ENCODE peak calls at places on chromosomes 3 and 15, in six cellular contexts. One of them, this sample, is unnamed.

GRCh38 chr3:86929046-86929445 is 61.9 kb downstream of the VGLL3 start:
- DNase-seq in NCI-H1436: no peak
- DNase-seq in stimulated activated CD4-positive, alpha-beta T cell treated with anti-CD3 and anti-CD28 coated beads, Interleukin-4, amount 100 ng/mL, for 24 hours: no peak
- DNase-seq in hepatic stellate cell: no peak
- DNase-seq in stimulated activated CD8-positive, alpha-beta memory T cell treated with anti-CD3 and anti-CD28 coated beads, Interleukin-12 subunit alpha, Interleukin-12 subunit beta, amount 100 ng/mL, for 4 hours: no peak
- DNase-seq in neural progenitor cell: no peak
- DNase-seq in this sample: peak; percentile 36

GRCh38 chr3:45185052-45185451 is 38.9 kb upstream of the CDCP1 start:
- DNase-seq in hepatic stellate cell: no peak
- DNase-seq in neural progenitor cell: no peak
- DNase-seq in NCI-H1436: no peak
- DNase-seq in stimulated activated CD4-positive, alpha-beta T cell treated with anti-CD3 and anti-CD28 coated beads, Interleukin-4, amount 100 ng/mL, for 24 hours: no peak
- DNase-seq in stimulated activated CD8-positive, alpha-beta memory T cell treated with anti-CD3 and anti-CD28 coated beads, Interleukin-12 subunit alpha, Interleukin-12 subunit beta, amount 100 ng/mL, for 4 hours: no peak
- DNase-seq in this sample: no peak

GRCh38 chr15:77440378-77440999 is 19.8 kb downstream of the HMG20A start:
- DNase-seq in neural progenitor cell: no peak
- DNase-seq in NCI-H1436: no peak
- DNase-seq in hepatic stellate cell: no peak
- DNase-seq in stimulated activated CD4-positive, alpha-beta T cell treated with anti-CD3 and anti-CD28 coated beads, Interleukin-4, amount 100 ng/mL, for 24 hours: no peak
- DNase-seq in stimulated activated CD8-positive, alpha-beta memory T cell treated with anti-CD3 and anti-CD28 coated beads, Interleukin-12 subunit alpha, Interleukin-12 subunit beta, amount 100 ng/mL, for 4 hours: no peak
- DNase-seq in this sample: peak; percentile 35

GRCh38 chr15:48974865-48975264 is 11.1 kb upstream of the SHC4 start:
- DNase-seq in neural progenitor cell: peak; percentile 64
- DNase-seq in stimulated activated CD8-positive, alpha-beta memory T cell treated with anti-CD3 and anti-CD28 coated beads, Interleukin-12 subunit alpha, Interleukin-12 subunit beta, amount 100 ng/mL, for 4 hours: no peak
- DNase-seq in stimulated activated CD4-positive, alpha-beta T cell treated with anti-CD3 and anti-CD28 coated beads, Interleukin-4, amount 100 ng/mL, for 24 hours: no peak
- DNase-seq in hepatic stellate cell: no peak
- DNase-seq in NCI-H1436: no peak
- DNase-seq in this sample: no peak

GRCh38 chr3:99430348-99431134 is 207.9 kb upstream of the COL8A1 start:
- DNase-seq in hepatic stellate cell: no peak
- DNase-seq in stimulated activated CD4-positive, alpha-beta T cell treated with anti-CD3 and anti-CD28 coated beads, Interleukin-4, amount 100 ng/mL, for 24 hours: no peak
- DNase-seq in NCI-H1436: no peak
- DNase-seq in stimulated activated CD8-positive, alpha-beta memory T cell treated with anti-CD3 and anti-CD28 coated beads, Interleukin-12 subunit alpha, Interleukin-12 subunit beta, amount 100 ng/mL, for 4 hours: no peak
- DNase-seq in neural progenitor cell: no peak
- DNase-seq in this sample: peak; percentile 6

GRCh38 chr15:70111203-70112017 is 13.7 kb upstream of the TLE3 start:
- DNase-seq in hepatic stellate cell: no peak
- DNase-seq in NCI-H1436: peak; percentile 75
- DNase-seq in stimulated activated CD4-positive, alpha-beta T cell treated with anti-CD3 and anti-CD28 coated beads, Interleukin-4, amount 100 ng/mL, for 24 hours: no peak
- DNase-seq in neural progenitor cell: peak; percentile 92
- DNase-seq in stimulated activated CD8-positive, alpha-beta memory T cell treated with anti-CD3 and anti-CD28 coated beads, Interleukin-12 subunit alpha, Interleukin-12 subunit beta, amount 100 ng/mL, for 4 hours: no peak
- DNase-seq in this sample: no peak

GRCh38 chr15:57156210-57156887 is 220.0 kb upstream of the CGNL1 start:
- DNase-seq in stimulated activated CD4-positive, alpha-beta T cell treated with anti-CD3 and anti-CD28 coated beads, Interleukin-4, amount 100 ng/mL, for 24 hours: no peak
- DNase-seq in hepatic stellate cell: no peak
- DNase-seq in NCI-H1436: no peak
- DNase-seq in stimulated activated CD8-positive, alpha-beta memory T cell treated with anti-CD3 and anti-CD28 coated beads, Interleukin-12 subunit alpha, Interleukin-12 subunit beta, amount 100 ng/mL, for 4 hours: no peak
- DNase-seq in neural progenitor cell: no peak
- DNase-seq in this sample: no peak

GRCh38 chr3:71056327-71056726 is 527.2 kb downstream of the FOXP1 start:
- DNase-seq in neural progenitor cell: no peak
- DNase-seq in stimulated activated CD8-positive, alpha-beta memory T cell treated with anti-CD3 and anti-CD28 coated beads, Interleukin-12 subunit alpha, Interleukin-12 subunit beta, amount 100 ng/mL, for 4 hours: no peak
- DNase-seq in NCI-H1436: no peak
- DNase-seq in stimulated activated CD4-positive, alpha-beta T cell treated with anti-CD3 and anti-CD28 coated beads, Interleukin-4, amount 100 ng/mL, for 24 hours: no peak
- DNase-seq in hepatic stellate cell: no peak
- DNase-seq in this sample: no peak

GRCh38 chr3:122774564-122774963 is 19.1 kb downstream of the HSPBAP1 start:
- DNase-seq in stimulated activated CD8-positive, alpha-beta memory T cell treated with anti-CD3 and anti-CD28 coated beads, Interleukin-12 subunit alpha, Interleukin-12 subunit beta, amount 100 ng/mL, for 4 hours: no peak
- DNase-seq in hepatic stellate cell: no peak
- DNase-seq in neural progenitor cell: no peak
- DNase-seq in stimulated activated CD4-positive, alpha-beta T cell treated with anti-CD3 and anti-CD28 coated beads, Interleukin-4, amount 100 ng/mL, for 24 hours: no peak
- DNase-seq in NCI-H1436: no peak
- DNase-seq in this sample: peak; percentile 30

GRCh38 chr3:65005481-65005880 is 317.7 kb upstream of the ADAMTS9 start:
- DNase-seq in neural progenitor cell: no peak
- DNase-seq in NCI-H1436: no peak
- DNase-seq in hepatic stellate cell: peak; percentile 6
- DNase-seq in stimulated activated CD8-positive, alpha-beta memory T cell treated with anti-CD3 and anti-CD28 coated beads, Interleukin-12 subunit alpha, Interleukin-12 subunit beta, amount 100 ng/mL, for 4 hours: no peak
- DNase-seq in stimulated activated CD4-positive, alpha-beta T cell treated with anti-CD3 and anti-CD28 coated beads, Interleukin-4, amount 100 ng/mL, for 24 hours: no peak
- DNase-seq in this sample: peak; percentile 11

GRCh38 chr3:160981217-160981938 is 123.8 kb downstream of the B3GALNT1 start:
- DNase-seq in neural progenitor cell: no peak
- DNase-seq in NCI-H1436: no peak
- DNase-seq in hepatic stellate cell: no peak
- DNase-seq in stimulated activated CD8-positive, alpha-beta memory T cell treated with anti-CD3 and anti-CD28 coated beads, Interleukin-12 subunit alpha, Interleukin-12 subunit beta, amount 100 ng/mL, for 4 hours: peak; percentile 1
- DNase-seq in stimulated activated CD4-positive, alpha-beta T cell treated with anti-CD3 and anti-CD28 coated beads, Interleukin-4, amount 100 ng/mL, for 24 hours: no peak
- DNase-seq in this sample: no peak

GRCh38 chr3:51686512-51687215 is 15.6 kb downstream of the TEX264 start:
- DNase-seq in stimulated activated CD8-positive, alpha-beta memory T cell treated with anti-CD3 and anti-CD28 coated beads, Interleukin-12 subunit alpha, Interleukin-12 subunit beta, amount 100 ng/mL, for 4 hours: peak; percentile 71
- DNase-seq in stimulated activated CD4-positive, alpha-beta T cell treated with anti-CD3 and anti-CD28 coated beads, Interleukin-4, amount 100 ng/mL, for 24 hours: peak; percentile 77
- DNase-seq in neural progenitor cell: no peak
- DNase-seq in NCI-H1436: no peak
- DNase-seq in hepatic stellate cell: no peak
- DNase-seq in this sample: no peak

GRCh38 chr3:135503429-135504083 is 462.0 kb upstream of the PPP2R3A start:
- DNase-seq in stimulated activated CD4-positive, alpha-beta T cell treated with anti-CD3 and anti-CD28 coated beads, Interleukin-4, amount 100 ng/mL, for 24 hours: peak; percentile 5
- DNase-seq in hepatic stellate cell: peak; percentile 50
- DNase-seq in stimulated activated CD8-positive, alpha-beta memory T cell treated with anti-CD3 and anti-CD28 coated beads, Interleukin-12 subunit alpha, Interleukin-12 subunit beta, amount 100 ng/mL, for 4 hours: no peak
- DNase-seq in NCI-H1436: peak; percentile 90
- DNase-seq in neural progenitor cell: peak; percentile 94
- DNase-seq in this sample: peak; percentile 8

GRCh38 chr15:42156266-42156922 is at the start of gene PLA2G4F:
- DNase-seq in stimulated activated CD8-positive, alpha-beta memory T cell treated with anti-CD3 and anti-CD28 coated beads, Interleukin-12 subunit alpha, Interleukin-12 subunit beta, amount 100 ng/mL, for 4 hours: no peak
- DNase-seq in hepatic stellate cell: no peak
- DNase-seq in NCI-H1436: no peak
- DNase-seq in neural progenitor cell: no peak
- DNase-seq in stimulated activated CD4-positive, alpha-beta T cell treated with anti-CD3 and anti-CD28 coated beads, Interleukin-4, amount 100 ng/mL, for 24 hours: no peak
- DNase-seq in this sample: peak; percentile 45

GRCh38 chr3:194365978-194366490 is 3.5 kb downstream of the LRRC15 start:
- DNase-seq in NCI-H1436: no peak
- DNase-seq in stimulated activated CD4-positive, alpha-beta T cell treated with anti-CD3 and anti-CD28 coated beads, Interleukin-4, amount 100 ng/mL, for 24 hours: no peak
- DNase-seq in stimulated activated CD8-positive, alpha-beta memory T cell treated with anti-CD3 and anti-CD28 coated beads, Interleukin-12 subunit alpha, Interleukin-12 subunit beta, amount 100 ng/mL, for 4 hours: no peak
- DNase-seq in neural progenitor cell: no peak
- DNase-seq in hepatic stellate cell: no peak
- DNase-seq in this sample: no peak

GRCh38 chr15:68935400-68935937 is 5.1 kb downstream of the SPESP1 start:
- DNase-seq in NCI-H1436: no peak
- DNase-seq in stimulated activated CD4-positive, alpha-beta T cell treated with anti-CD3 and anti-CD28 coated beads, Interleukin-4, amount 100 ng/mL, for 24 hours: no peak
- DNase-seq in stimulated activated CD8-positive, alpha-beta memory T cell treated with anti-CD3 and anti-CD28 coated beads, Interleukin-12 subunit alpha, Interleukin-12 subunit beta, amount 100 ng/mL, for 4 hours: no peak
- DNase-seq in neural progenitor cell: no peak
- DNase-seq in hepatic stellate cell: no peak
- DNase-seq in this sample: no peak

GRCh38 chr15:36579792-36580431 is 486 bp downstream of the CDIN1 start:
- DNase-seq in NCI-H1436: peak; percentile 38
- DNase-seq in stimulated activated CD4-positive, alpha-beta T cell treated with anti-CD3 and anti-CD28 coated beads, Interleukin-4, amount 100 ng/mL, for 24 hours: peak; percentile 12
- DNase-seq in stimulated activated CD8-positive, alpha-beta memory T cell treated with anti-CD3 and anti-CD28 coated beads, Interleukin-12 subunit alpha, Interleukin-12 subunit beta, amount 100 ng/mL, for 4 hours: no peak
- DNase-seq in neural progenitor cell: no peak
- DNase-seq in hepatic stellate cell: no peak
- DNase-seq in this sample: no peak

GRCh38 chr15:26690778-26691177 is 82.1 kb downstream of the GABRB3 start:
- DNase-seq in neural progenitor cell: peak; percentile 66
- DNase-seq in hepatic stellate cell: no peak
- DNase-seq in stimulated activated CD4-positive, alpha-beta T cell treated with anti-CD3 and anti-CD28 coated beads, Interleukin-4, amount 100 ng/mL, for 24 hours: no peak
- DNase-seq in stimulated activated CD8-positive, alpha-beta memory T cell treated with anti-CD3 and anti-CD28 coated beads, Interleukin-12 subunit alpha, Interleukin-12 subunit beta, amount 100 ng/mL, for 4 hours: no peak
- DNase-seq in NCI-H1436: no peak
- DNase-seq in this sample: no peak

This sample was measured in foreskin keratinocyte.